ENCODE peak calls at places on chromosomes 16 and 17, in ten cellular contexts. I, F, D, K, Y, A, Z, U, L and E are unnamed samples.
A peak's percentile ranks its signal among the peaks of the same experiment; 100 is the strongest.

GRCh38 chr16:66996324-66996982 is 8.1 kb downstream of the CES4A start:
- DNase-seq in I (peak; percentile 90), F (peak; percentile 75), D (peak; percentile 94), K (no peak), Y (peak; percentile 91), A (no peak), Z (no peak), U (peak; percentile 74), L (no peak), E (no peak)

GRCh38 chr16:88453621-88454314 is 688 bp downstream of the ZFPM1 start:
- DNase-seq in I (no peak), F (no peak), D (no peak), K (peak; percentile 59), Y (no peak), A (no peak), Z (no peak), U (no peak), L (no peak), E (no peak)

GRCh38 chr17:37147301-37147812 is 198.6 kb downstream of the AATF start:
- DNase-seq in I (no peak), F (no peak), D (peak; percentile 8), K (no peak), Y (peak; percentile 23), A (no peak), Z (peak; percentile 95), U (no peak), L (peak; percentile 13), E (no peak)

GRCh38 chr16:89744813-89745212 is 23.5 kb downstream of the ZNF276 start:
- DNase-seq in I (no peak), F (no peak), D (no peak), K (no peak), Y (no peak), A (no peak), Z (no peak), U (no peak), L (no peak), E (no peak)

GRCh38 chr17:61091096-61091495 is 308.5 kb upstream of the TBX2 start:
- DNase-seq in I (no peak), F (no peak), D (no peak), K (no peak), Y (no peak), A (no peak), Z (no peak), U (no peak), L (no peak), E (no peak)

GRCh38 chr16:14502932-14503741 is 126.9 kb downstream of the PARN start:
- DNase-seq in I (no peak), F (no peak), D (peak; percentile 81), K (no peak), Y (peak; percentile 63), A (no peak), Z (no peak), U (no peak), L (no peak), E (no peak)

GRCh38 chr17:16406742-16407674 is 8.4 kb upstream of the TRPV2 start:
- DNase-seq in I (peak; percentile 83), F (no peak), D (no peak), K (peak; percentile 60), Y (no peak), A (peak; percentile 56), Z (no peak), U (no peak), L (peak; percentile 58), E (no peak)

GRCh38 chr17:68457168-68457538 is at the start of gene WIPI1:
- DNase-seq in I (no peak), F (peak; percentile 66), D (no peak), K (no peak), Y (no peak), A (no peak), Z (peak; percentile 77), U (no peak), L (no peak), E (no peak)

DNA sequence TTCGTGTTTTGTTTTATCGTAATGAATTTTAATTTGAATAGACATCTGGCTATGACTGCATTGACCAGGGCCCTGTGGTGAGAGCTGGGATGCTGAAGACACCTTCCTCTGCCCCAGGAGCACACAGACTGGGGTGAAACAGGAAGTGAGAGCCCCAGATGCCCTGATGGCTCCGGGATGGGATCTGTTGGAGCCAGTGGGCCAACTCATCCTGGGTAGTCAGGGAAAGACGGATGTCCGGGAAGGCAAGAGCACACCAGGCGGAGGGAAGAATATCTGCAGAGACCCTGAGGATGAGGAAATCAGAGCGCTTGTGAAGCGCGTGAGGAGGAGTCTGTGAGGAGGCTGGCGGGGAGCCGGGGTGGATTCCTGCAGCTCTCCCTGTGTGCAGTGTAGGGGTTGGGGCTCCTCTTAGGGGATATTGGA is 71.5 kb upstream of the LGALS9 start:
- DNase-seq in I (peak; percentile 73), F (peak; percentile 40), D (peak; percentile 73), K (no peak), Y (peak; percentile 94), A (no peak), Z (no peak), U (no peak), L (no peak), E (no peak)
- H3K4me3 ChIP-seq in I (peak overlapping the region; percentile 0), F (no peak overlapping the region), D (peak overlapping the region; percentile 17), K (no peak overlapping the region), Y (peak overlapping the region; percentile 37), A (no peak overlapping the region), Z (no peak overlapping the region), U (no peak overlapping the region), L (no peak overlapping the region), E (no peak overlapping the region)

GRCh38 chr17:32287804-32288511 is 22.3 kb downstream of the RHBDL3 start:
- DNase-seq in I (no peak), F (no peak), D (no peak), K (no peak), Y (no peak), A (no peak), Z (no peak), U (no peak), L (no peak), E (no peak)

GRCh38 chr17:32285770-32286517 is 20.3 kb downstream of the RHBDL3 start:
- DNase-seq in I (no peak), F (no peak), D (no peak), K (no peak), Y (no peak), A (no peak), Z (no peak), U (no peak), L (no peak), E (no peak)

GRCh38 chr17:32286518-32286900 is 20.9 kb downstream of the RHBDL3 start:
- DNase-seq in I (no peak), F (no peak), D (no peak), K (no peak), Y (no peak), A (no peak), Z (no peak), U (no peak), L (no peak), E (no peak)

GRCh38 chr17:32288600-32288999 is 23.0 kb downstream of the RHBDL3 start:
- DNase-seq in I (no peak), F (no peak), D (no peak), K (no peak), Y (no peak), A (no peak), Z (no peak), U (no peak), L (no peak), E (no peak)

GRCh38 chr17:32289454-32289853 is 23.8 kb downstream of the RHBDL3 start:
- DNase-seq in I (no peak), F (no peak), D (no peak), K (no peak), Y (no peak), A (no peak), Z (no peak), U (no peak), L (no peak), E (peak; percentile 28)
- H3K4me3 ChIP-seq in I (no peak overlapping the region), F (no peak overlapping the region), D (no peak overlapping the region), K (no peak overlapping the region), Y (no peak overlapping the region), A (no peak overlapping the region), Z (no peak overlapping the region), U (no peak overlapping the region), L (no peak overlapping the region), E (no peak overlapping the region)

GRCh38 chr16:56357291-56357764 is 68.0 kb downstream of the AMFR start:
- DNase-seq in I (peak; percentile 64), F (no peak), D (peak; percentile 42), K (no peak), Y (peak; percentile 59), A (no peak), Z (peak; percentile 48), U (no peak), L (no peak), E (no peak)

GRCh38 chr16:56355786-56356275 is 69.5 kb downstream of the AMFR start:
- DNase-seq in I (peak; percentile 55), F (no peak), D (no peak), K (no peak), Y (no peak), A (no peak), Z (no peak), U (no peak), L (no peak), E (no peak)

GRCh38 chr16:56355221-56355620 is 70.1 kb downstream of the AMFR start:
- DNase-seq in I (peak; percentile 44), F (no peak), D (no peak), K (no peak), Y (no peak), A (no peak), Z (no peak), U (no peak), L (no peak), E (no peak)

GRCh38 chr16:56357765-56358322 is 67.5 kb downstream of the AMFR start:
- DNase-seq in I (peak; percentile 62), F (no peak), D (no peak), K (no peak), Y (no peak), A (no peak), Z (peak; percentile 65), U (no peak), L (no peak), E (peak; percentile 26)

DNA sequence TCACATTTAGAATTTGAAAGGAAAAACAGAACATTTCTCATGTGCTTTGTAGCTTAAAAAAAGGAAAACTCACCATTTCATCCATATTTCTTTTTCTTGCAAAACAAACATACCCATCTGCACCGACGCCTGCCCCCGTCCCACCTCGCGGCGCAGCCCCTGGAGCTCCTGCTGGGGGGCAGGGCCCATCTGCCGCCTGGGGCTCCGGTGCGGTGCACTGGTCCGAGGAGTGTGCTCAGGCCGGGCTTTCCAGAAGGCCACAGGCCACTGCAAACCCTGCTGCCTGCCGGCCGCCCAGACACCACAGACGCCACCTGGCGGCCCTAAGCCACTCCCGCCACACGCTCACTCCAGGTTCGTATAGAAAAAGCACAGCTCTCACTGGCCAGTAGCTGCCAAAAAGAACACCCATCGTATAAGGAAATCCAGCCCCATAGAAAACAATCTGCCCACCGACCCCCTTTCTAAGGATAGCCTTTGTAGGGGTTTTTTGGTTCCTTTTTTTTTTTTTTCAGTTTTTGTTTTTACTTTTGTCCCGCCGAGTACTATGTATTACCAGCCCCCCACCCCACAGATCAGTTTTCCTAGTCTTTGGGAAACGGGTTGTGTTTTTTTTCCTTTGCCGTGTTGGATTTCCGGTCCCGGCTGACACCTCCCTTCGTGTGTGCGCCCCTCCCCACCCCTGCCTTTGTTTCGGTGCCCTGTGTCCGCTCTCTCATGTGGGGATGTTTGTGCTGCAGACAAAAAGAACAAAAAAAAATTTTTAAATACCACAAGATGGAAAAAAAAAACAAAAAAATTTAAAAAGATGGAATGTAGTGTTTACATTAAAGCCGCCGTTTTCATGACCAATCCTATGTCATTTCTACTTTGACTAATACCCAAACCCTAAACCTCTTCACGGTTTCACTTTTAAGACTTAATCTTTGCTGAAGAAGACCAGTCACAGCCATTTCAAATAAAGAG is 68.8 kb downstream of the AMFR start:
- DNase-seq in I (peak; percentile 88), F (peak; percentile 75), D (peak; percentile 80), K (peak; percentile 90), Y (peak; percentile 89), A (peak; percentile 75), Z (peak; percentile 92), U (peak; percentile 55), L (peak; percentile 91), E (peak; percentile 89)
- H3K4me3 ChIP-seq in I (peak overlapping the region; percentile 63), F (no peak overlapping the region), D (peak overlapping the region; percentile 54), K (no peak overlapping the region), Y (peak overlapping the region; percentile 49), A (no peak overlapping the region), Z (peak overlapping the region; percentile 71), U (no peak overlapping the region), L (peak overlapping the region; percentile 38), E (peak overlapping the region; percentile 15)

GRCh38 chr16:667113-667779 is 686 bp upstream of the RHOT2 start:
- DNase-seq in I (no peak), F (no peak), D (no peak), K (no peak), Y (no peak), A (no peak), Z (no peak), U (no peak), L (no peak), E (no peak)
- H3K4me3 ChIP-seq in I (peak overlapping the region; percentile 84), F (no peak overlapping the region), D (no peak overlapping the region), K (no peak overlapping the region), Y (no peak overlapping the region), A (no peak overlapping the region), Z (peak overlapping the region; percentile 97), U (no peak overlapping the region), L (no peak overlapping the region), E (peak overlapping the region; percentile 87)